ENCODE peak calls at places on chromosomes 5 and 9, in six cellular contexts. One of them, this sample, is unnamed.

GRCh38 chr9:84154320-84154719 is 173.7 kb downstream of the RMI1 start:
- DNase-seq in CD4-positive, alpha-beta T cell: no peak
- DNase-seq in neural crest cell: no peak
- DNase-seq in GM12864: no peak
- DNase-seq in IMR-90: peak; percentile 61
- DNase-seq in nephron progenitor cell: no peak
- DNase-seq in this sample: no peak

GRCh38 chr5:56050566-56051292 is 56.0 kb upstream of the IL6ST start:
- DNase-seq in CD4-positive, alpha-beta T cell: no peak
- DNase-seq in neural crest cell: no peak
- DNase-seq in GM12864: no peak
- DNase-seq in IMR-90: no peak
- DNase-seq in nephron progenitor cell: no peak
- DNase-seq in this sample: no peak

GRCh38 chr9:116547729-116548426 is 139.2 kb upstream of the TRIM32 start:
- DNase-seq in CD4-positive, alpha-beta T cell: no peak
- DNase-seq in neural crest cell: no peak
- DNase-seq in GM12864: no peak
- DNase-seq in IMR-90: no peak
- DNase-seq in nephron progenitor cell: no peak
- DNase-seq in this sample: no peak

GRCh38 chr5:57834829-57835554 is 352.4 kb upstream of the ACTBL2 start:
- DNase-seq in CD4-positive, alpha-beta T cell: no peak
- DNase-seq in neural crest cell: no peak
- DNase-seq in GM12864: no peak
- DNase-seq in IMR-90: peak; percentile 59
- DNase-seq in nephron progenitor cell: peak; percentile 15
- DNase-seq in this sample: no peak

GRCh38 chr5:148620696-148621095 is 33.6 kb downstream of the HTR4 start:
- DNase-seq in CD4-positive, alpha-beta T cell: no peak
- DNase-seq in neural crest cell: no peak
- DNase-seq in GM12864: no peak
- DNase-seq in IMR-90: no peak
- DNase-seq in nephron progenitor cell: no peak
- DNase-seq in this sample: no peak

GRCh38 chr5:112174959-112175594 is 244.0 kb downstream of the EPB41L4A start:
- DNase-seq in CD4-positive, alpha-beta T cell: no peak
- DNase-seq in neural crest cell: peak; percentile 41
- DNase-seq in GM12864: peak; percentile 25
- DNase-seq in IMR-90: peak; percentile 26
- DNase-seq in nephron progenitor cell: peak; percentile 34
- DNase-seq in this sample: peak; percentile 57

GRCh38 chr5:31086839-31087415 is 106.6 kb upstream of the CDH6 start:
- DNase-seq in CD4-positive, alpha-beta T cell: no peak
- DNase-seq in neural crest cell: no peak
- DNase-seq in GM12864: no peak
- DNase-seq in IMR-90: no peak
- DNase-seq in nephron progenitor cell: no peak
- DNase-seq in this sample: no peak

GRCh38 chr9:28394774-28395173 is 821.5 kb upstream of the C9orf72 start:
- DNase-seq in CD4-positive, alpha-beta T cell: no peak
- DNase-seq in neural crest cell: no peak
- DNase-seq in GM12864: no peak
- DNase-seq in IMR-90: no peak
- DNase-seq in nephron progenitor cell: no peak
- DNase-seq in this sample: no peak

GRCh38 chr9:131306397-131306997 is 17.0 kb downstream of the PLPP7 start:
- DNase-seq in CD4-positive, alpha-beta T cell: no peak
- DNase-seq in neural crest cell: no peak
- DNase-seq in GM12864: no peak
- DNase-seq in IMR-90: no peak
- DNase-seq in nephron progenitor cell: no peak
- DNase-seq in this sample: no peak

GRCh38 chr9:89969881-89970639 is 365.2 kb downstream of the GADD45G start:
- DNase-seq in CD4-positive, alpha-beta T cell: no peak
- DNase-seq in neural crest cell: no peak
- DNase-seq in GM12864: no peak
- DNase-seq in IMR-90: no peak
- DNase-seq in nephron progenitor cell: no peak
- DNase-seq in this sample: no peak

GRCh38 chr5:61659221-61659696 is 327.2 kb downstream of the ZSWIM6 start:
- DNase-seq in CD4-positive, alpha-beta T cell: no peak
- DNase-seq in neural crest cell: no peak
- DNase-seq in GM12864: no peak
- DNase-seq in IMR-90: no peak
- DNase-seq in nephron progenitor cell: peak; percentile 16
- DNase-seq in this sample: no peak

GRCh38 chr9:78782234-78782633 is 485.3 kb downstream of the PSAT1 start:
- DNase-seq in CD4-positive, alpha-beta T cell: no peak
- DNase-seq in neural crest cell: no peak
- DNase-seq in GM12864: no peak
- DNase-seq in IMR-90: no peak
- DNase-seq in nephron progenitor cell: no peak
- DNase-seq in this sample: no peak

GRCh38 chr5:33379757-33380156 is 61.0 kb upstream of the TARS1 start:
- DNase-seq in CD4-positive, alpha-beta T cell: no peak
- DNase-seq in neural crest cell: no peak
- DNase-seq in GM12864: no peak
- DNase-seq in IMR-90: peak; percentile 47
- DNase-seq in nephron progenitor cell: peak; percentile 6
- DNase-seq in this sample: no peak

GRCh38 chr9:12863624-12864023 is 88.8 kb downstream of the LURAP1L start:
- DNase-seq in CD4-positive, alpha-beta T cell: no peak
- DNase-seq in neural crest cell: no peak
- DNase-seq in GM12864: no peak
- DNase-seq in IMR-90: no peak
- DNase-seq in nephron progenitor cell: no peak
- DNase-seq in this sample: no peak

GRCh38 chr5:42624912-42625311 is 131.7 kb upstream of the CCDC152 start:
- DNase-seq in CD4-positive, alpha-beta T cell: no peak
- DNase-seq in neural crest cell: no peak
- DNase-seq in GM12864: no peak
- DNase-seq in IMR-90: no peak
- DNase-seq in nephron progenitor cell: no peak
- DNase-seq in this sample: no peak

GRCh38 chr9:129720181-129720864 is 32.5 kb downstream of the PTGES start:
- DNase-seq in CD4-positive, alpha-beta T cell: no peak
- DNase-seq in neural crest cell: peak; percentile 25
- DNase-seq in GM12864: no peak
- DNase-seq in IMR-90: no peak
- DNase-seq in nephron progenitor cell: peak; percentile 43
- DNase-seq in this sample: no peak
- TF ChIP-seq CTCF in CD4-positive, alpha-beta T cell: no peak
- TF ChIP-seq CTCF in neural crest cell: peak; percentile 50
- TF ChIP-seq CTCF in GM12864: no peak
- TF ChIP-seq CTCF in IMR-90: peak; percentile 22
- TF ChIP-seq CTCF in nephron progenitor cell: peak; percentile 37
- TF ChIP-seq CTCF in this sample: peak; percentile 19

GRCh38 chr9:92603990-92604389 is 65.9 kb downstream of the IPPK start:
- DNase-seq in CD4-positive, alpha-beta T cell: no peak
- DNase-seq in neural crest cell: no peak
- DNase-seq in GM12864: no peak
- DNase-seq in IMR-90: no peak
- DNase-seq in nephron progenitor cell: no peak
- DNase-seq in this sample: no peak
- TF ChIP-seq CTCF in CD4-positive, alpha-beta T cell: no peak
- TF ChIP-seq CTCF in neural crest cell: no peak
- TF ChIP-seq CTCF in GM12864: no peak
- TF ChIP-seq CTCF in IMR-90: no peak
- TF ChIP-seq CTCF in nephron progenitor cell: no peak
- TF ChIP-seq CTCF in this sample: no peak

GRCh38 chr9:91775708-91776028 is 174.4 kb downstream of the ROR2 start:
- DNase-seq in CD4-positive, alpha-beta T cell: no peak
- DNase-seq in neural crest cell: no peak
- DNase-seq in GM12864: no peak
- DNase-seq in IMR-90: no peak
- DNase-seq in nephron progenitor cell: no peak
- DNase-seq in this sample: no peak
- TF ChIP-seq CTCF in CD4-positive, alpha-beta T cell: no peak
- TF ChIP-seq CTCF in neural crest cell: peak; percentile 5
- TF ChIP-seq CTCF in GM12864: no peak
- TF ChIP-seq CTCF in IMR-90: no peak
- TF ChIP-seq CTCF in nephron progenitor cell: no peak
- TF ChIP-seq CTCF in this sample: peak; percentile 31

GRCh38 chr5:131563434-131564228 is 71.4 kb downstream of the RAPGEF6 start:
- DNase-seq in CD4-positive, alpha-beta T cell: no peak
- DNase-seq in neural crest cell: no peak
- DNase-seq in GM12864: no peak
- DNase-seq in IMR-90: no peak
- DNase-seq in nephron progenitor cell: no peak
- DNase-seq in this sample: no peak
- TF ChIP-seq CTCF in CD4-positive, alpha-beta T cell: no peak
- TF ChIP-seq CTCF in neural crest cell: peak; percentile 36
- TF ChIP-seq CTCF in GM12864: no peak
- TF ChIP-seq CTCF in IMR-90: no peak
- TF ChIP-seq CTCF in nephron progenitor cell: no peak
- TF ChIP-seq CTCF in this sample: no peak

GRCh38 chr9:136856541-136857141 is 4.5 kb downstream of the MAMDC4 start:
- DNase-seq in CD4-positive, alpha-beta T cell: no peak
- DNase-seq in neural crest cell: no peak
- DNase-seq in GM12864: no peak
- DNase-seq in IMR-90: no peak
- DNase-seq in nephron progenitor cell: no peak
- DNase-seq in this sample: no peak
- TF ChIP-seq CTCF in CD4-positive, alpha-beta T cell: no peak
- TF ChIP-seq CTCF in neural crest cell: peak; percentile 16
- TF ChIP-seq CTCF in GM12864: peak; percentile 22
- TF ChIP-seq CTCF in IMR-90: no peak
- TF ChIP-seq CTCF in nephron progenitor cell: no peak
- TF ChIP-seq CTCF in this sample: peak; percentile 21

GRCh38 chr5:125011982-125012381 is 265.5 kb upstream of the ZNF608 start:
- DNase-seq in CD4-positive, alpha-beta T cell: no peak
- DNase-seq in neural crest cell: no peak
- DNase-seq in GM12864: no peak
- DNase-seq in IMR-90: no peak
- DNase-seq in nephron progenitor cell: no peak
- DNase-seq in this sample: no peak
- TF ChIP-seq CTCF in CD4-positive, alpha-beta T cell: no peak
- TF ChIP-seq CTCF in neural crest cell: no peak
- TF ChIP-seq CTCF in GM12864: no peak
- TF ChIP-seq CTCF in IMR-90: no peak
- TF ChIP-seq CTCF in nephron progenitor cell: no peak
- TF ChIP-seq CTCF in this sample: no peak

This sample was measured in Calu3.